ENCODE peak calls at places on chromosomes 5 and 9, in six cellular contexts. D is gastrocnemius medialis, B is breast epithelium, I is tibial nerve, N is ovary, Y is body of pancreas. X is an unnamed sample. For H3K4me1, the result is how much of the 10 kb centered on the place peaks cover.

GRCh38 chr9:114850871-114851270 is 45.0 kb upstream of the TNFSF15 start:
- DNase-seq in N (no peak), I (no peak), Y (no peak), B (no peak), D (no peak), X (no peak)

GRCh38 chr9:33446507-33447403 is 638 bp downstream of the AQP3 start:
- DNase-seq in D (peak), I (no peak), N (peak), B (no peak), Y (peak), X (no peak)

GRCh38 chr5:98516701-98517100 is 256.8 kb upstream of the RGMB start:
- DNase-seq in B (no peak), Y (no peak), N (no peak), I (no peak), D (no peak), X (no peak)

GRCh38 chr5:63686938-63687337 is 275.3 kb downstream of the HTR1A start:
- DNase-seq in B (peak), Y (no peak), D (no peak), N (no peak), I (no peak), X (no peak)

GRCh38 chr5:92401492-92401891 is 1018.4 kb upstream of the ARRDC3 start:
- DNase-seq in N (no peak), B (no peak), Y (no peak), I (no peak), D (no peak), X (no peak)

GRCh38 chr5:167232675-167233074 is 1058.8 kb upstream of the WWC1 start:
- DNase-seq in N (no peak), Y (no peak), I (no peak), B (no peak), D (no peak), X (no peak)

GRCh38 chr5:106189121-106189809 is 1481.5 kb downstream of the EFNA5 start:
- DNase-seq in D (no peak), Y (no peak), N (no peak), B (no peak), I (no peak), X (no peak)

GRCh38 chr9:125630436-125630835 is 76.6 kb downstream of the MAPKAP1 start:
- DNase-seq in I (no peak), Y (no peak), N (no peak), D (no peak), B (no peak), X (no peak)

GRCh38 chr5:16663848-16664247 is 47.1 kb upstream of the RETREG1 start:
- DNase-seq in I (no peak), N (no peak), D (no peak), B (no peak), Y (no peak), X (no peak)

GRCh38 chr5:178351221-178351825 is 118.7 kb upstream of the PHYKPL start:
- DNase-seq in Y (no peak), I (no peak), N (no peak), B (no peak), D (no peak), X (no peak)

GRCh38 chr5:85000671-85001070 is 616.0 kb upstream of the EDIL3 start:
- DNase-seq in I (no peak), D (no peak), N (no peak), B (no peak), Y (no peak), X (no peak)

GRCh38 chr9:70080481-70081119 is 37.0 kb downstream of the MAMDC2 start:
- DNase-seq in N (peak), D (no peak), Y (peak), I (peak), B (peak), X (no peak)

GRCh38 chr9:14062449-14063187 is 251.3 kb downstream of the NFIB start:
- DNase-seq in N (no peak), I (no peak), Y (no peak), B (no peak), D (no peak), X (no peak)

GRCh38 chr5:78526049-78526525 is 122.5 kb downstream of the LHFPL2 start:
- DNase-seq in Y (no peak), N (no peak), D (no peak), B (no peak), I (no peak), X (no peak)

GRCh38 chr5:52007230-52007858 is 624.1 kb downstream of the ISL1 start:
- DNase-seq in I (no peak), B (no peak), D (no peak), N (no peak), Y (peak), X (no peak)

GRCh38 chr5:136065588-136065987 is 36.8 kb downstream of the TGFBI start:
- DNase-seq in D (no peak), B (no peak), I (no peak), N (no peak), Y (no peak), X (no peak)

GRCh38 chr9:370081-370480 is 155.4 kb downstream of the DOCK8 start:
- DNase-seq in B (no peak), D (no peak), Y (no peak), I (no peak), N (no peak), X (no peak)

GRCh38 chr5:115815006-115815692 is 1.3 kb downstream of the CDO1 start:
- DNase-seq in D (no peak), Y (no peak), I (no peak), N (no peak), B (no peak), X (no peak)

GRCh38 chr9:37995348-37995737 is 73.7 kb downstream of the SHB start:
- DNase-seq in N (no peak), I (no peak), B (no peak), Y (no peak), D (no peak), X (no peak)
- H3K4me1 ChIP-seq in N (under half), I (under half), B (under half), Y (under half), D (under half), X (half or more)

DNA sequence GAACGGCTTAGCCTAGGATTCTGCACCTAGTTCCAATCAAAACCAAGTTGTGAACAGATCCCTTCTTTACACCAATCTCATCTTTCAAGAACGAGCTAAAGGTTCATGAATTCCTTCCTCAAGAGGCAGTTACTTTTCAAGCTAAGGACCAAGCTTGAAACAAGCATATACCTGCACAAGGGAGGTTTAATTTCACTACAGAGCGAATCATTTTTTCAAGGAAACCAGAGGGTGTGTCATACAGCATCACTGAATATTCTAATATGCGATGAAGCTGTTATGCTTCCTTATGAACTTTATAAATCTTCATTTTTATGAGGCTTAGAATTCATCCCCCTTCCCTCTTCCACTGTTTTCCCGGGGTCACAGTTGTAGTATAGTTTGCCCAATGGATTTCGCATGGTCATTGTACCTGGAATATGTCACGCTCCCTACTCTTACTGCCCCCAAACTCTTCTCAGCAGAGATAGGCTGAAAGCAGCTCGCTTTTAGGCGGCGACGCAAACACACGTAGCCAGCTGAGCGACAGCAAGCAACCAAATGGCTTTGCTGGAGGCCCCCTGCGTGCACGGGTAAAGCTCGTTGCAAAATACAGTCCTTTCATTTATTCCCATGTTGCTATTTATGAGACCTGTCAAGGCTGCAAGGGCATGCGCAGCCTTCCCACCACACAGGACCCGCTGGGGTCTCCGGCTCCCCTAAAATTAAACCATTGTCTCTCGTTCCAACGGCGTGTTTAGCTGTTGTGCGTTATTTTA is 832 bp downstream of the LMBRD2 start:
- DNase-seq in I (no peak), Y (peak), B (no peak), N (peak), D (no peak), X (no peak)
- TF ChIP-seq POLR2A in I (no peak), Y (no peak), B (no peak), N (no peak), D (no peak), X (no peak)

GRCh38 chr9:19440376-19440775 is 31.6 kb downstream of the ACER2 start:
- DNase-seq in B (no peak), I (no peak), D (no peak), Y (no peak), N (no peak), X (no peak)

GRCh38 chr9:19445452-19445851 is 36.6 kb downstream of the ACER2 start:
- DNase-seq in B (no peak), I (no peak), Y (no peak), D (no peak), N (no peak), X (no peak)

GRCh38 chr9:19441730-19442129 is 32.9 kb downstream of the ACER2 start:
- DNase-seq in N (no peak), B (no peak), D (no peak), I (no peak), Y (no peak), X (no peak)

GRCh38 chr9:19440823-19441580 is 32.2 kb downstream of the ACER2 start:
- DNase-seq in Y (no peak), D (no peak), I (no peak), B (no peak), N (no peak), X (no peak)

DNA sequence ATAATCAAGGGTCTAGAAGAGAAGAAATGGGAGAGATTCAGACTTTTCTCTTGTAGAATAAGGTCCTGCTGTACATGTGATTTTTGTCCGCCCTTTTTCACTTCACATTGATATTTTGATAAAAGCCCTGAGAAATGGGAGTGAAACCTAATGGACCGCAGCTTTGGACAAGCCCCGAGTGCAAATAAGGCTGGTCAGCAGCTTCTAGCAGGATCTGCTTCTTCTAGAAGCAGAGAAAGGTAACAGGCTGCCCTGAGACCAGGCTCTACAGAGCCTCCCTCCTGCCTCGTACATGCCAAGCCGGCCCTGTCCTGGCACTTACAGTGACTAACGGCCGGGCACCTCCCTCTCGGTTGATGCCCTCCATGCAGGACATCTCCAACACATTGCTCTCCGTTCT is 33.4 kb downstream of the ACER2 start:
- DNase-seq in D (no peak), I (no peak), N (no peak), Y (no peak), B (no peak), X (no peak)
- H3K4me3 ChIP-seq in D (no peak), I (no peak), N (no peak), Y (no peak), B (no peak), X (no peak)

GRCh38 chr9:76621011-76621410 is 143.2 kb upstream of the PCA3 start:
- DNase-seq in B (no peak), D (no peak), I (no peak), N (no peak), Y (no peak), X (no peak)

GRCh38 chr9:76628155-76628554 is 136.1 kb upstream of the PCA3 start:
- DNase-seq in D (no peak), I (no peak), Y (no peak), N (no peak), B (no peak), X (no peak)

GRCh38 chr9:76620586-76620985 is 143.7 kb upstream of the PCA3 start:
- DNase-seq in I (no peak), D (no peak), Y (no peak), N (no peak), B (no peak), X (no peak)

GRCh38 chr9:76626980-76627379 is 137.3 kb upstream of the PCA3 start:
- DNase-seq in N (no peak), I (no peak), D (no peak), B (no peak), Y (no peak), X (no peak)

GRCh38 chr9:76624381-76625048 is 139.7 kb upstream of the PCA3 start:
- DNase-seq in D (no peak), Y (no peak), I (no peak), B (no peak), N (no peak), X (no peak)
- H3K4me1 ChIP-seq in D (under half), Y (under half), I (under half), B (under half), N (under half), X (under half)

GRCh38 chr5:134226441-134227192 is 744 bp upstream of the PPP2CA start:
- DNase-seq in D (no peak), B (no peak), I (peak), N (no peak), Y (peak), X (no peak)
- TF ChIP-seq POLR2A in D (no peak), B (peak), I (peak), N (no peak), Y (peak), X (no peak)

GRCh38 chr5:25334288-25334790 is 689.6 kb upstream of the CDH10 start:
- DNase-seq in D (no peak), Y (no peak), B (no peak), N (no peak), I (no peak), X (no peak)
- H3K4me3 ChIP-seq in D (no peak), Y (no peak), B (no peak), N (no peak), I (no peak), X (no peak)

GRCh38 chr5:138536665-138537315 is 6.2 kb downstream of the ETF1 start:
- DNase-seq in I (no peak), D (no peak), B (no peak), Y (no peak), N (no peak), X (no peak)
- H3K4me1 ChIP-seq in I (under half), D (half or more), B (under half), Y (under half), N (under half), X (under half)

X was measured in esophagus squamous epithelium.